ENCODE peak calls at places on chromosomes 3 and 15, in five cellular contexts. O, I, T, G and H are unnamed samples.

GRCh38 chr3:148226246-148226645 is 471.5 kb upstream of the AGTR1 start:
- DNase-seq in O (no peak), I (no peak), T (no peak), G (peak), H (no peak)

GRCh38 chr15:61216519-61216918 is 12.6 kb downstream of the RORA start:
- DNase-seq in O (peak), I (peak), T (no peak), G (no peak), H (no peak)

GRCh38 chr15:31326729-31327673 is at the start of gene KLF13:
- DNase-seq in O (no peak), I (no peak), T (no peak), G (peak), H (peak)

GRCh38 chr15:62254137-62254934 is 89.3 kb upstream of the C2CD4B start:
- DNase-seq in O (peak), I (peak), T (peak), G (peak), H (peak)

GRCh38 chr3:128423525-128424147 is 43.1 kb downstream of the DNAJB8 start:
- DNase-seq in O (no peak), I (no peak), T (no peak), G (peak), H (no peak)

GRCh38 chr15:31271706-31272557 is 54.7 kb upstream of the KLF13 start:
- DNase-seq in O (peak), I (peak), T (no peak), G (no peak), H (no peak)

GRCh38 chr3:128942161-128942952 is 51.5 kb downstream of the CFAP92 start:
- DNase-seq in O (no peak), I (no peak), T (no peak), G (no peak), H (no peak)

GRCh38 chr3:40924559-40925058 is 274.7 kb upstream of the CTNNB1 start:
- DNase-seq in O (no peak), I (no peak), T (no peak), G (no peak), H (no peak)

GRCh38 chr15:78405336-78405924 is 32.6 kb upstream of the IREB2 start:
- DNase-seq in O (peak), I (peak), T (no peak), G (no peak), H (no peak)

DNA sequence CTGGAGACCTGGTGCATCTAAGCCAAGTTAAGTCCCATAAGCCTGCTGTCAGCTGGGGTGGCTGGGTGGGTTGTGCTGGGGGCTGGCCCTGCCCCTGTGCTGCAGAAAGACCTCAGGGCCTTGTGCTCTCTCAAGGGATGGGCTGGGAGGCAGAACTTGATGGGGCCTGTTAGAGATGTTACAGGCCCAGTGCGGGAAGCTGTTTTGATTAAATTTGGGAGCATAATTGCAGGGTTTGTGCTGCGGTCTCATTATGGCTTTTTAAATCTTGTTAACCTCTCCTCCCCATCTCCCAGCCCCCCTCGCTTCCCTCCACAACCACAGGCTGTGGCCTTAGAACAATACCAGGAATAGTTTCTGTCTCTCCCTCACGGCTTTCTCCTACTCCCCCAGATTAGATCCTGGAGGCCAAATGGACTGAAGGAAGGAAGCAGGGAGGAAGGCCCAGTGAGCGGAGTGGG is 87.6 kb upstream of the TLE3 start:
- DNase-seq in O (no peak), I (no peak), T (no peak), G (no peak), H (no peak)
- H2AK5ac ChIP-seq in O (no peak), I (no peak), T (peak), G (no peak), H (no peak)

GRCh38 chr3:119600732-119601131 is 3.0 kb downstream of the PLA1A start:
- DNase-seq in O (peak), I (peak), T (peak), G (no peak), H (no peak)
- H2AFZ ChIP-seq in O (no peak), I (peak), T (no peak), G (no peak), H (no peak)

GRCh38 chr15:83658406-83658805 is 4.5 kb downstream of the ADAMTSL3 start:
- DNase-seq in O (no peak), I (no peak), T (no peak), G (no peak), H (no peak)

GRCh38 chr15:83657549-83657948 is 3.6 kb downstream of the ADAMTSL3 start:
- DNase-seq in O (peak), I (peak), T (no peak), G (no peak), H (no peak)

GRCh38 chr15:83656192-83656591 is 2.3 kb downstream of the ADAMTSL3 start:
- DNase-seq in O (no peak), I (no peak), T (no peak), G (no peak), H (no peak)

GRCh38 chr15:83655237-83655616 is 1.3 kb downstream of the ADAMTSL3 start:
- DNase-seq in O (no peak), I (no peak), T (no peak), G (no peak), H (no peak)

GRCh38 chr15:83656943-83657528 is 3.1 kb downstream of the ADAMTSL3 start:
- DNase-seq in O (no peak), I (no peak), T (no peak), G (no peak), H (no peak)
- H3K27ac ChIP-seq in O (no peak), I (no peak), T (no peak), G (no peak), H (no peak)

DNA sequence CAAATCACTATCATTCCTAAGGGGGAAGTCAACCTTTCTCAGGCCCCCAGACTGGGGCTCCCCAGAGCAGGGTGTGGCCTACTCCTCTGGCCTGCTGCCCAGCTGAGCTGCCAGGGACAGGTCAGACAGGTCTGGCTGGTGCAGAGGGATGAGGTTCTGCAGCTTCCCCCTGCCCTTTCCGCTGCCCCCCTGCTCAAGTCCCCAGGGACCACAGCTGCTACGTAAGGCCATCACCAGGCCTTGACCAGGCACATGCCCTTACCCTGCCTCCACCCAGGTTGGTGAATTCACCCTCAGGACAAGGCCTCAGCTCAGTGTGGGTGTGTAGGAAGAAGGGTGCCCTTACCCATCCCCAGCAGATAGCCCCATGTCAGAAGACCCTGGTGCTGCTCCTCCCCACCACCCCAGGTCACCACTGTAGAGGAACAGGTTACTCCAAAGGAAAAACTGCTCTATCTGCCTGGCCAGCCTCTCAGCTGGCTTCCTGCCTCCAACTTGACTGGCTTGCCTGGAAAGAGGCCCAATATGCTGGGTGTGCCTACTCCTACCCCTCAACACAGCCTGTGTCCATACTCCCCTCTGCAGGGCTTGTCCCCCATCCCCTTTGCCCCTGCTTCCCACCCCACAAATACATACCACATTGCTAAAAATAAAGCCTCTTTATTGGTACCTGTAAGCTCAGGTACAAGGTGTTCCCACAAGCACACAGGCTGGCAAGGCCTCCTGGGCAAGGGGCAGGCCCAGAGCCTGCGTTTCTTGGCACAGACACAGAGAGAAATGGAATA is 12.0 kb downstream of the CSRNP1 start:
- DNase-seq in O (peak), I (no peak), T (no peak), G (peak), H (peak)
- H2AK5ac ChIP-seq in O (no peak), I (no peak), T (no peak), G (no peak), H (no peak)

DNA sequence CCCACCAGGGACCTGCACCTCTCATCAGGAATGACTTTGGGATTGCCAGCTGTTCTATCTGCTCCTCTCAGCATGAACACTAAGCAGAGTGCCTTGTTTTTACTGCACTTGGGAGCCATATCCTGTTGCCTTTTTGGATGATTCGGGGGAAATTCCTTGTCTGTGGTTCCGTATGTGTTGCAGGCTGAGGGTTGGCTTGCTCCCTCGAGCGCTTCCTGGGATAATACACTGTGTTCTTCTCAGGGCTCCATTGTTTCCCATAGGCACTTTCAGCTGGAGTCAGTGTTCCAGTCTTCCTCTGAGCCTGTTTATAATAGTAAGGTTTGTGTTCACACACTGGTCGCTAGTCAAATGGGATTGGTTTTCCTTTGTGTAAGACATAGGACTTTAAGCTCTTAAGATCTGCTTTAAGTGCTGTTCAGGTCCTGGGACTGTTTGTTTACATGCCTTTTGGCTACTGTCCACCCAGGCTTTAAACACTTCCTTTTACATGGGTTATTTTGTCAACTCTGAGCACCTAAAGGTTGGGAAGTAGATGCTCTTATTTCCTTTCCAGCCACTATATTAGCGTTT is 23.4 kb downstream of the BOC start:
- DNase-seq in O (no peak), I (no peak), T (no peak), G (no peak), H (peak)
- H2AFZ ChIP-seq in O (no peak), I (no peak), T (no peak), G (no peak), H (no peak)

GRCh38 chr3:127213381-127213918 is 20.5 kb downstream of the PRR23E start:
- DNase-seq in O (no peak), I (no peak), T (no peak), G (no peak), H (no peak)

GRCh38 chr3:127210654-127210943 is 17.7 kb downstream of the PRR23E start:
- DNase-seq in O (no peak), I (no peak), T (no peak), G (no peak), H (no peak)

GRCh38 chr3:127212231-127212630 is 19.3 kb downstream of the PRR23E start:
- DNase-seq in O (no peak), I (no peak), T (no peak), G (no peak), H (no peak)

GRCh38 chr3:127211118-127212060 is 18.5 kb downstream of the PRR23E start:
- DNase-seq in O (no peak), I (no peak), T (no peak), G (no peak), H (no peak)

GRCh38 chr3:127212711-127213110 is 19.8 kb downstream of the PRR23E start:
- DNase-seq in O (no peak), I (no peak), T (no peak), G (no peak), H (no peak)
- H3K27ac ChIP-seq in O (no peak), I (no peak), T (no peak), G (no peak), H (no peak)

DNA sequence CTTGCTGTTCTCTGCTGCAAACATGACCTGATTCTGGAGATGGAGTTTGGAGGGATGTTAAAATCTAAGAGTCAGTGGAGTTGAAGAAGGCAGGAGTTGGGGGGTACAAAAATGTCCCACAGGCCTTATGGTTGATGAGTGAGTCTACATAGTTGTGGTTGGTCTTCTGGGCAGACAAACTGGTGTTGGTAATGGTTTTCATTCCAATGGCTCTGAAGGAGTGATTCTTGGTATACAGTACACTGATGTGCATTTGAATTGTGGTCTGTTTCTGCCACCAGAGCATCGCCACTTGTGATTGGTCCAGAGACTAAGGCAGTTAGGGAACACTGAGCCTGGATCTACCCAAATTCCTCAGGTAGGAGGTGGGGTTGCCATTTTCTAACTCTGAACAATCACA is 514.1 kb upstream of the CFAP20DC start:
- DNase-seq in O (no peak), I (no peak), T (no peak), G (no peak), H (no peak)
- H2AK5ac ChIP-seq in O (no peak), I (no peak), T (no peak), G (no peak), H (peak)

DNA sequence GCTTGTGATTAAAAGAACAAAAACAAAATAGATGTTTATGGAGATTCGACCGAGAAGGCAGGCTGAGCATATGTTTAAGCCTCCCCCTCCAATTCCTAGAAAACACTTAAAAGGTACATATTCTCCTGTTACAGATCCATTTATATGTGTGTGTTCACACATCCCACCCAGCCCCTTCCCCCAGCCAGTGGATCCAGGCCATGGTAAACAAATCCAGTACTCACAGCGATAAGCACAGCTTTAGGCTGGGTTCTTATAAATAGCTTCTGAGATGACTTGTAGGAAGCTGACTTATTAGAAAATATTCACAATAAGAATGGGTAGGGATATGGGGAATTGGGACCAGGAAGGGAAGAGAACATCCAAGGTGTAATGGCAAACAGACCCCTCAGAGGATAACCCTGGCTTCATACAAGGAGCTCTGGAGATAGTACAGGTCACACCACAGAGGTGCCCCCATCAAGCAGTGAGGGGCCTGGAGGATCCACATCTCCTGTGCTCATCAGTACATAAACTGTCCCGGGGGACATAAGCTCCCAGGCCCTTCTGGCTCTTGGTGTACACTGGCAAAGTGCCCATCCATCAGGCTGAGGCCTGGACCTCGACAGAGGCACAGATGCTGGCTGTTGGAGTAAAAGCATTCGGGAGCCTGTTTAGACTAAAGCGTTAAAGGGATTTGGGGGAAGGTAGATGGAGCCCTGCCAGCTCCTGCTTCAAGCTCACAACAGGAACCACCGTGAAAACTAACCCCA is 70.0 kb upstream of the UBE2E1 start:
- DNase-seq in O (no peak), I (no peak), T (no peak), G (no peak), H (no peak)
- H2AFZ ChIP-seq in O (no peak), I (peak), T (no peak), G (no peak), H (peak)